ENCODE peak calls at places on chromosomes 16 and 17, in seven cellular contexts. One of them, this sample, is unnamed.

GRCh38 chr17:17304521-17304985 is 1.4 kb downstream of the NT5M start:
- DNase-seq in cardiac muscle cell: peak
- DNase-seq in CD8-positive, alpha-beta T cell: no peak
- DNase-seq in NCI-H2029 treated with DMSO at 0.1 percent for 48 hours: no peak
- DNase-seq in AG04450: no peak
- DNase-seq in substantia nigra: no peak
- DNase-seq in NT2/D1: no peak
- DNase-seq in this sample: no peak

GRCh38 chr17:40547079-40547784 is 18.0 kb downstream of the CCR7 start:
- DNase-seq in cardiac muscle cell: no peak
- DNase-seq in CD8-positive, alpha-beta T cell: peak
- DNase-seq in NCI-H2029 treated with DMSO at 0.1 percent for 48 hours: peak
- DNase-seq in AG04450: no peak
- DNase-seq in substantia nigra: no peak
- DNase-seq in NT2/D1: no peak
- DNase-seq in this sample: no peak

GRCh38 chr17:8479431-8479947 is 43.8 kb downstream of the NDEL1 start:
- DNase-seq in cardiac muscle cell: no peak
- DNase-seq in CD8-positive, alpha-beta T cell: no peak
- DNase-seq in NCI-H2029 treated with DMSO at 0.1 percent for 48 hours: no peak
- DNase-seq in AG04450: peak
- DNase-seq in substantia nigra: peak
- DNase-seq in NT2/D1: no peak
- DNase-seq in this sample: no peak

GRCh38 chr17:73199751-73200317 is 7.0 kb downstream of the COG1 start:
- DNase-seq in cardiac muscle cell: no peak
- DNase-seq in CD8-positive, alpha-beta T cell: no peak
- DNase-seq in NCI-H2029 treated with DMSO at 0.1 percent for 48 hours: no peak
- DNase-seq in AG04450: no peak
- DNase-seq in substantia nigra: no peak
- DNase-seq in NT2/D1: no peak
- DNase-seq in this sample: no peak

GRCh38 chr17:8163978-8164814 is 1.4 kb upstream of the VAMP2 start:
- DNase-seq in cardiac muscle cell: peak
- DNase-seq in CD8-positive, alpha-beta T cell: peak
- DNase-seq in NCI-H2029 treated with DMSO at 0.1 percent for 48 hours: no peak
- DNase-seq in AG04450: no peak
- DNase-seq in substantia nigra: peak
- DNase-seq in NT2/D1: no peak
- DNase-seq in this sample: peak

GRCh38 chr17:43755389-43755875 is 3.2 kb downstream of the SOST start:
- DNase-seq in cardiac muscle cell: peak
- DNase-seq in CD8-positive, alpha-beta T cell: no peak
- DNase-seq in NCI-H2029 treated with DMSO at 0.1 percent for 48 hours: no peak
- DNase-seq in AG04450: no peak
- DNase-seq in substantia nigra: no peak
- DNase-seq in NT2/D1: no peak
- DNase-seq in this sample: peak

GRCh38 chr17:45230787-45231480 is 9.2 kb downstream of the FMNL1 start:
- DNase-seq in cardiac muscle cell: no peak
- DNase-seq in CD8-positive, alpha-beta T cell: no peak
- DNase-seq in NCI-H2029 treated with DMSO at 0.1 percent for 48 hours: no peak
- DNase-seq in AG04450: no peak
- DNase-seq in substantia nigra: no peak
- DNase-seq in NT2/D1: no peak
- DNase-seq in this sample: peak

GRCh38 chr17:39001703-39002637 is 34.8 kb upstream of the FBXO47 start:
- DNase-seq in cardiac muscle cell: no peak
- DNase-seq in CD8-positive, alpha-beta T cell: no peak
- DNase-seq in NCI-H2029 treated with DMSO at 0.1 percent for 48 hours: no peak
- DNase-seq in AG04450: no peak
- DNase-seq in substantia nigra: no peak
- DNase-seq in NT2/D1: no peak
- DNase-seq in this sample: no peak

GRCh38 chr17:48002920-48003685 is 32.2 kb downstream of the CDK5RAP3 start:
- DNase-seq in cardiac muscle cell: no peak
- DNase-seq in CD8-positive, alpha-beta T cell: no peak
- DNase-seq in NCI-H2029 treated with DMSO at 0.1 percent for 48 hours: no peak
- DNase-seq in AG04450: no peak
- DNase-seq in substantia nigra: no peak
- DNase-seq in NT2/D1: no peak
- DNase-seq in this sample: peak

GRCh38 chr16:87543436-87544191 is 50.8 kb upstream of the ZCCHC14 start:
- DNase-seq in cardiac muscle cell: no peak
- DNase-seq in CD8-positive, alpha-beta T cell: no peak
- DNase-seq in NCI-H2029 treated with DMSO at 0.1 percent for 48 hours: no peak
- DNase-seq in AG04450: no peak
- DNase-seq in substantia nigra: no peak
- DNase-seq in NT2/D1: no peak
- DNase-seq in this sample: no peak

GRCh38 chr16:70804153-70804728 is 3.3 kb upstream of the VAC14 start:
- DNase-seq in cardiac muscle cell: no peak
- DNase-seq in CD8-positive, alpha-beta T cell: no peak
- DNase-seq in NCI-H2029 treated with DMSO at 0.1 percent for 48 hours: no peak
- DNase-seq in AG04450: peak
- DNase-seq in substantia nigra: no peak
- DNase-seq in NT2/D1: no peak
- DNase-seq in this sample: no peak

GRCh38 chr17:19659366-19660177 is 11.0 kb downstream of the ALDH3A2 start:
- DNase-seq in cardiac muscle cell: no peak
- DNase-seq in CD8-positive, alpha-beta T cell: no peak
- DNase-seq in NCI-H2029 treated with DMSO at 0.1 percent for 48 hours: no peak
- DNase-seq in AG04450: no peak
- DNase-seq in substantia nigra: no peak
- DNase-seq in NT2/D1: no peak
- DNase-seq in this sample: no peak

GRCh38 chr17:53135969-53136368 is 686.8 kb upstream of the KIF2B start:
- DNase-seq in cardiac muscle cell: no peak
- DNase-seq in CD8-positive, alpha-beta T cell: no peak
- DNase-seq in NCI-H2029 treated with DMSO at 0.1 percent for 48 hours: no peak
- DNase-seq in AG04450: no peak
- DNase-seq in substantia nigra: no peak
- DNase-seq in NT2/D1: no peak
- DNase-seq in this sample: no peak

GRCh38 chr17:7841309-7841621 is 7.2 kb downstream of the KDM6B start:
- DNase-seq in cardiac muscle cell: peak
- DNase-seq in CD8-positive, alpha-beta T cell: no peak
- DNase-seq in NCI-H2029 treated with DMSO at 0.1 percent for 48 hours: peak
- DNase-seq in AG04450: no peak
- DNase-seq in substantia nigra: no peak
- DNase-seq in NT2/D1: no peak
- DNase-seq in this sample: peak

GRCh38 chr16:51773491-51773890 is 622.4 kb upstream of the SALL1 start:
- DNase-seq in cardiac muscle cell: no peak
- DNase-seq in CD8-positive, alpha-beta T cell: no peak
- DNase-seq in NCI-H2029 treated with DMSO at 0.1 percent for 48 hours: no peak
- DNase-seq in AG04450: no peak
- DNase-seq in substantia nigra: no peak
- DNase-seq in NT2/D1: no peak
- DNase-seq in this sample: no peak

GRCh38 chr16:24208710-24209109 is 47.4 kb upstream of the CACNG3 start:
- DNase-seq in cardiac muscle cell: peak
- DNase-seq in CD8-positive, alpha-beta T cell: no peak
- DNase-seq in NCI-H2029 treated with DMSO at 0.1 percent for 48 hours: peak
- DNase-seq in AG04450: no peak
- DNase-seq in substantia nigra: peak
- DNase-seq in NT2/D1: peak
- DNase-seq in this sample: peak

GRCh38 chr16:2364638-2365210 is 24.2 kb upstream of the ABCA3 start:
- DNase-seq in cardiac muscle cell: no peak
- DNase-seq in CD8-positive, alpha-beta T cell: no peak
- DNase-seq in NCI-H2029 treated with DMSO at 0.1 percent for 48 hours: peak
- DNase-seq in AG04450: no peak
- DNase-seq in substantia nigra: no peak
- DNase-seq in NT2/D1: no peak
- DNase-seq in this sample: no peak

GRCh38 chr16:28101533-28101890 is 38.0 kb upstream of the GSG1L start:
- DNase-seq in cardiac muscle cell: no peak
- DNase-seq in CD8-positive, alpha-beta T cell: no peak
- DNase-seq in NCI-H2029 treated with DMSO at 0.1 percent for 48 hours: no peak
- DNase-seq in AG04450: no peak
- DNase-seq in substantia nigra: no peak
- DNase-seq in NT2/D1: no peak
- DNase-seq in this sample: no peak

GRCh38 chr16:57949595-57950238 is 21.2 kb downstream of the CNGB1 start:
- DNase-seq in cardiac muscle cell: no peak
- DNase-seq in CD8-positive, alpha-beta T cell: no peak
- DNase-seq in NCI-H2029 treated with DMSO at 0.1 percent for 48 hours: no peak
- DNase-seq in AG04450: no peak
- DNase-seq in substantia nigra: no peak
- DNase-seq in NT2/D1: no peak
- DNase-seq in this sample: no peak

GRCh38 chr17:82399030-82399429 is 19.1 kb upstream of the HEXD start:
- DNase-seq in cardiac muscle cell: no peak
- DNase-seq in CD8-positive, alpha-beta T cell: no peak
- DNase-seq in NCI-H2029 treated with DMSO at 0.1 percent for 48 hours: no peak
- DNase-seq in AG04450: no peak
- DNase-seq in substantia nigra: peak
- DNase-seq in NT2/D1: no peak
- DNase-seq in this sample: peak

GRCh38 chr16:64982581-64982980 is 139.3 kb downstream of the CDH11 start:
- DNase-seq in cardiac muscle cell: no peak
- DNase-seq in CD8-positive, alpha-beta T cell: no peak
- DNase-seq in NCI-H2029 treated with DMSO at 0.1 percent for 48 hours: no peak
- DNase-seq in AG04450: no peak
- DNase-seq in substantia nigra: no peak
- DNase-seq in NT2/D1: no peak
- DNase-seq in this sample: no peak

GRCh38 chr16:14300631-14301149 is 229.6 kb downstream of the MRTFB start:
- DNase-seq in cardiac muscle cell: peak
- DNase-seq in CD8-positive, alpha-beta T cell: no peak
- DNase-seq in NCI-H2029 treated with DMSO at 0.1 percent for 48 hours: peak
- DNase-seq in AG04450: no peak
- DNase-seq in substantia nigra: peak
- DNase-seq in NT2/D1: no peak
- DNase-seq in this sample: peak

GRCh38 chr17:3892095-3892998 is 506 bp downstream of the CAMKK1 start:
- DNase-seq in cardiac muscle cell: peak
- DNase-seq in CD8-positive, alpha-beta T cell: peak
- DNase-seq in NCI-H2029 treated with DMSO at 0.1 percent for 48 hours: no peak
- DNase-seq in AG04450: no peak
- DNase-seq in substantia nigra: peak
- DNase-seq in NT2/D1: no peak
- DNase-seq in this sample: peak

GRCh38 chr17:32483451-32484019 is 3.3 kb upstream of the CDK5R1 start:
- DNase-seq in cardiac muscle cell: peak
- DNase-seq in CD8-positive, alpha-beta T cell: no peak
- DNase-seq in NCI-H2029 treated with DMSO at 0.1 percent for 48 hours: no peak
- DNase-seq in AG04450: no peak
- DNase-seq in substantia nigra: peak
- DNase-seq in NT2/D1: peak
- DNase-seq in this sample: peak

GRCh38 chr17:76394166-76394565 is 9.8 kb downstream of the SPHK1 start:
- DNase-seq in cardiac muscle cell: no peak
- DNase-seq in CD8-positive, alpha-beta T cell: no peak
- DNase-seq in NCI-H2029 treated with DMSO at 0.1 percent for 48 hours: no peak
- DNase-seq in AG04450: no peak
- DNase-seq in substantia nigra: no peak
- DNase-seq in NT2/D1: no peak
- DNase-seq in this sample: no peak

GRCh38 chr17:34763727-34764665 is 184.6 kb downstream of the TMEM132E start:
- DNase-seq in cardiac muscle cell: no peak
- DNase-seq in CD8-positive, alpha-beta T cell: no peak
- DNase-seq in NCI-H2029 treated with DMSO at 0.1 percent for 48 hours: no peak
- DNase-seq in AG04450: no peak
- DNase-seq in substantia nigra: no peak
- DNase-seq in NT2/D1: no peak
- DNase-seq in this sample: no peak

GRCh38 chr16:79278506-79278905 is 322.0 kb downstream of the MAF start:
- DNase-seq in cardiac muscle cell: no peak
- DNase-seq in CD8-positive, alpha-beta T cell: peak
- DNase-seq in NCI-H2029 treated with DMSO at 0.1 percent for 48 hours: no peak
- DNase-seq in AG04450: no peak
- DNase-seq in substantia nigra: no peak
- DNase-seq in NT2/D1: no peak
- DNase-seq in this sample: no peak

GRCh38 chr16:24700549-24701392 is 28.7 kb upstream of the TNRC6A start:
- DNase-seq in cardiac muscle cell: no peak
- DNase-seq in CD8-positive, alpha-beta T cell: no peak
- DNase-seq in NCI-H2029 treated with DMSO at 0.1 percent for 48 hours: no peak
- DNase-seq in AG04450: peak
- DNase-seq in substantia nigra: peak
- DNase-seq in NT2/D1: peak
- DNase-seq in this sample: no peak

GRCh38 chr17:61490540-61490975 is 38.3 kb downstream of the TBX4 start:
- DNase-seq in cardiac muscle cell: no peak
- DNase-seq in CD8-positive, alpha-beta T cell: no peak
- DNase-seq in NCI-H2029 treated with DMSO at 0.1 percent for 48 hours: no peak
- DNase-seq in AG04450: peak
- DNase-seq in substantia nigra: no peak
- DNase-seq in NT2/D1: no peak
- DNase-seq in this sample: no peak

GRCh38 chr16:58510776-58511628 is 4.3 kb upstream of the SETD6 start:
- DNase-seq in cardiac muscle cell: no peak
- DNase-seq in CD8-positive, alpha-beta T cell: no peak
- DNase-seq in NCI-H2029 treated with DMSO at 0.1 percent for 48 hours: no peak
- DNase-seq in AG04450: no peak
- DNase-seq in substantia nigra: no peak
- DNase-seq in NT2/D1: no peak
- DNase-seq in this sample: no peak

GRCh38 chr17:51636291-51636690 is 375.9 kb downstream of the UTP18 start:
- DNase-seq in cardiac muscle cell: no peak
- DNase-seq in CD8-positive, alpha-beta T cell: no peak
- DNase-seq in NCI-H2029 treated with DMSO at 0.1 percent for 48 hours: no peak
- DNase-seq in AG04450: no peak
- DNase-seq in substantia nigra: no peak
- DNase-seq in NT2/D1: peak
- DNase-seq in this sample: no peak

GRCh38 chr16:78177218-78177617 is 77.8 kb downstream of the WWOX start:
- DNase-seq in cardiac muscle cell: no peak
- DNase-seq in CD8-positive, alpha-beta T cell: no peak
- DNase-seq in NCI-H2029 treated with DMSO at 0.1 percent for 48 hours: no peak
- DNase-seq in AG04450: no peak
- DNase-seq in substantia nigra: no peak
- DNase-seq in NT2/D1: no peak
- DNase-seq in this sample: no peak

GRCh38 chr17:5331506-5331905 is 49.4 kb downstream of the RABEP1 start:
- DNase-seq in cardiac muscle cell: no peak
- DNase-seq in CD8-positive, alpha-beta T cell: no peak
- DNase-seq in NCI-H2029 treated with DMSO at 0.1 percent for 48 hours: no peak
- DNase-seq in AG04450: no peak
- DNase-seq in substantia nigra: no peak
- DNase-seq in NT2/D1: no peak
- DNase-seq in this sample: no peak

GRCh38 chr16:11806721-11807120 is 9.7 kb upstream of the ZC3H7A start:
- DNase-seq in cardiac muscle cell: no peak
- DNase-seq in CD8-positive, alpha-beta T cell: no peak
- DNase-seq in NCI-H2029 treated with DMSO at 0.1 percent for 48 hours: no peak
- DNase-seq in AG04450: no peak
- DNase-seq in substantia nigra: no peak
- DNase-seq in NT2/D1: no peak
- DNase-seq in this sample: no peak

GRCh38 chr16:48014349-48015135 is 141.3 kb downstream of the ABCC12 start:
- DNase-seq in cardiac muscle cell: no peak
- DNase-seq in CD8-positive, alpha-beta T cell: no peak
- DNase-seq in NCI-H2029 treated with DMSO at 0.1 percent for 48 hours: no peak
- DNase-seq in AG04450: peak
- DNase-seq in substantia nigra: no peak
- DNase-seq in NT2/D1: no peak
- DNase-seq in this sample: no peak

GRCh38 chr17:42819939-42820535 is 4.0 kb downstream of the BECN1 start:
- DNase-seq in cardiac muscle cell: peak
- DNase-seq in CD8-positive, alpha-beta T cell: peak
- DNase-seq in NCI-H2029 treated with DMSO at 0.1 percent for 48 hours: no peak
- DNase-seq in AG04450: no peak
- DNase-seq in substantia nigra: no peak
- DNase-seq in NT2/D1: peak
- DNase-seq in this sample: peak

GRCh38 chr16:68155425-68155824 is 70.3 kb downstream of the NFATC3 start:
- DNase-seq in cardiac muscle cell: peak
- DNase-seq in CD8-positive, alpha-beta T cell: no peak
- DNase-seq in NCI-H2029 treated with DMSO at 0.1 percent for 48 hours: no peak
- DNase-seq in AG04450: no peak
- DNase-seq in substantia nigra: no peak
- DNase-seq in NT2/D1: no peak
- DNase-seq in this sample: no peak

GRCh38 chr16:9647981-9648701 is 534.1 kb downstream of the GRIN2A start:
- DNase-seq in cardiac muscle cell: peak
- DNase-seq in CD8-positive, alpha-beta T cell: no peak
- DNase-seq in NCI-H2029 treated with DMSO at 0.1 percent for 48 hours: peak
- DNase-seq in AG04450: no peak
- DNase-seq in substantia nigra: no peak
- DNase-seq in NT2/D1: no peak
- DNase-seq in this sample: no peak